ENCODE peak calls at places on chromosome 17, in six cellular contexts. R is heart right ventricle, E is pancreas, W is tibial nerve, T is endothelial cell of umbilical vein, J is breast epithelium. Q is an unnamed sample.

GRCh38 chr17:73343168-73343634 is 31.4 kb upstream of the CDC42EP4 start:
- DNase-seq in R (peak), E (no peak), W (peak), T (no peak), J (peak), Q (peak)

GRCh38 chr17:78781339-78782304 is at the start of gene CYTH1:
- DNase-seq in R (peak), E (peak), W (no peak), T (peak), J (no peak), Q (peak)

GRCh38 chr17:17208013-17208412 is 1.9 kb upstream of the PLD6 start:
- DNase-seq in R (no peak), E (no peak), W (no peak), T (no peak), J (no peak), Q (no peak)

GRCh38 chr17:12665263-12666210 is at the start of gene MYOCD:
- DNase-seq in R (peak), E (peak), W (no peak), T (no peak), J (no peak), Q (no peak)

GRCh38 chr17:29238133-29238850 is 8.4 kb upstream of the CRYBA1 start:
- DNase-seq in R (no peak), E (no peak), W (no peak), T (no peak), J (no peak), Q (no peak)

GRCh38 chr17:75344664-75345063 is 55.4 kb upstream of the SLC25A19 start:
- DNase-seq in R (no peak), E (no peak), W (no peak), T (no peak), J (no peak), Q (no peak)

GRCh38 chr17:75795820-75796607 is 11.4 kb downstream of the UNK start:
- DNase-seq in R (no peak), E (peak), W (no peak), T (no peak), J (no peak), Q (no peak)

GRCh38 chr17:37067555-37068111 is 118.9 kb downstream of the AATF start:
- DNase-seq in R (peak), E (peak), W (peak), T (peak), J (peak), Q (no peak)

GRCh38 chr17:58989629-58990028 is 117.1 kb downstream of the TRIM37 start:
- DNase-seq in R (no peak), E (no peak), W (no peak), T (no peak), J (no peak), Q (no peak)

GRCh38 chr17:83071966-83072562 is 7.3 kb upstream of the METRNL start:
- DNase-seq in R (no peak), E (no peak), W (no peak), T (no peak), J (no peak), Q (no peak)

GRCh38 chr17:37490638-37491614 is 1.2 kb downstream of the DUSP14 start:
- DNase-seq in R (no peak), E (no peak), W (no peak), T (peak), J (peak), Q (no peak)

GRCh38 chr17:14690704-14691103 is 389.8 kb downstream of the HS3ST3B1 start:
- DNase-seq in R (no peak), E (no peak), W (no peak), T (no peak), J (no peak), Q (no peak)

GRCh38 chr17:14693382-14693781 is 392.5 kb downstream of the HS3ST3B1 start:
- DNase-seq in R (no peak), E (no peak), W (no peak), T (no peak), J (no peak), Q (no peak)

GRCh38 chr17:14688134-14688533 is 387.3 kb downstream of the HS3ST3B1 start:
- DNase-seq in R (no peak), E (no peak), W (no peak), T (no peak), J (no peak), Q (no peak)
- TF ChIP-seq CTCF in R (no peak), E (no peak), W (no peak), T (no peak), J (no peak), Q (no peak)

GRCh38 chr17:49597438-49597837 is 21.8 kb downstream of the NXPH3 start:
- DNase-seq in R (no peak), E (no peak), W (no peak), T (no peak), J (no peak), Q (no peak)
- H3K4me3 ChIP-seq in R (peak), E (no peak), W (no peak), T (no peak), J (no peak), Q (no peak)

GRCh38 chr17:10249271-10250010 is 51.0 kb upstream of the GAS7 start:
- DNase-seq in R (no peak), E (no peak), W (no peak), T (no peak), J (no peak), Q (no peak)
- H3K27ac ChIP-seq in R (no peak), E (no peak), W (no peak), T (no peak), J (no peak), Q (no peak)

GRCh38 chr17:80751460-80752368 is 207.1 kb downstream of the RPTOR start:
- DNase-seq in R (no peak), E (no peak), W (no peak), T (no peak), J (peak), Q (no peak)
- TF ChIP-seq CTCF in R (no peak), E (no peak), W (no peak), T (no peak), J (no peak), Q (peak)

Q was measured in dorsolateral prefrontal cortex.